ENCODE peak calls at places on chromosomes 5 and 9, in seven cellular contexts. P is GM12891, F is K562, X is HepG2, M is SK-N-SH, L is H1, U is GM12878. J is an unnamed sample.

GRCh38 chr9:128174062-128174461 is 14.0 kb downstream of the BBLN start:
- DNase-seq in P (no peak), F (no peak), X (no peak), M (no peak), L (no peak), U (no peak), J (no peak)

GRCh38 chr9:137241490-137242328 is 622 bp downstream of the TUBB4B start:
- DNase-seq in P (peak), F (peak), X (peak), M (peak), L (no peak), U (no peak), J (peak)

GRCh38 chr9:136020671-136021070 is 59.5 kb upstream of the UBAC1 start:
- DNase-seq in P (no peak), F (no peak), X (no peak), M (no peak), L (peak), U (no peak), J (no peak)

GRCh38 chr5:65620021-65620420 is 4.1 kb downstream of the TRIM23 start:
- DNase-seq in P (no peak), F (no peak), X (no peak), M (no peak), L (no peak), U (no peak), J (no peak)

GRCh38 chr5:113606298-113607134 is 93.0 kb downstream of the YTHDC2 start:
- DNase-seq in P (no peak), F (peak), X (peak), M (peak), L (peak), U (peak), J (peak)

GRCh38 chr9:128712451-128713410 is 10.4 kb downstream of the PKN3 start:
- DNase-seq in P (no peak), F (no peak), X (no peak), M (peak), L (no peak), U (no peak), J (no peak)

GRCh38 chr5:111703662-111704061 is 53.3 kb downstream of the NREP start:
- DNase-seq in P (peak), F (no peak), X (no peak), M (no peak), L (no peak), U (peak), J (peak)

GRCh38 chr5:82713811-82714210 is 363.4 kb downstream of the TMEM167A start:
- DNase-seq in P (no peak), F (no peak), X (no peak), M (no peak), L (no peak), U (no peak), J (no peak)

GRCh38 chr9:138072897-138073296 is 195.3 kb downstream of the CACNA1B start:
- DNase-seq in P (no peak), F (no peak), X (no peak), M (peak), L (peak), U (no peak), J (no peak)

DNA sequence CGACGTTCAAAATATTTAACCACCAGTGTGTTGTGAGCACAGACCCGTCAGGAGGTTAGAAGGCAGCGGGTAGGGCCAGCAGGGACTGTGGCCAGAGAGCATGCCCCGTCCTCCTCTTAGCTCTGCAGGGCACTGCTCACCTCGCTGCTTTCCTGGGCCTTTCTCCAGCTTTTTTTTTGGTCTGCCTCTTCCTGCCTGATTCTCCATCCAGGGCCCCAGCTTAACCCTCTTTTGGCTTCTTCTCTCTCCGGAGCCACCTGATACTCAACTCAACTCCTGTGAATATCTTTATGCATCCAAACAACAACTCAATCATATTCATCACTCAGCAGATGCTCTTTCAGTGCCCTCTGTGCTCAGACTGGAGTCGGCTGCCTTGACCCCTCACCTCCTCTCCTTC is 44.0 kb downstream of the TMOD1 start:
- DNase-seq in P (no peak), F (no peak), X (no peak), M (no peak), L (no peak), U (no peak), J (no peak)
- TF ChIP-seq TAF1 in P (no peak), F (no peak), X (no peak), M (no peak), L (no peak), U (no peak), J (no peak)

GRCh38 chr9:108664309-108665255 is 191.2 kb downstream of the ACTL7B start:
- DNase-seq in P (no peak), F (no peak), X (no peak), M (no peak), L (no peak), U (no peak), J (no peak)

GRCh38 chr9:108668191-108668940 is 187.4 kb downstream of the ACTL7B start:
- DNase-seq in P (no peak), F (no peak), X (no peak), M (no peak), L (no peak), U (no peak), J (no peak)

GRCh38 chr9:108662935-108663334 is 192.9 kb downstream of the ACTL7B start:
- DNase-seq in P (no peak), F (no peak), X (no peak), M (no peak), L (no peak), U (no peak), J (no peak)

GRCh38 chr9:108663381-108663876 is 192.4 kb downstream of the ACTL7B start:
- DNase-seq in P (no peak), F (no peak), X (no peak), M (no peak), L (no peak), U (no peak), J (no peak)

GRCh38 chr9:108665856-108666784 is 189.7 kb downstream of the ACTL7B start:
- DNase-seq in P (no peak), F (no peak), X (peak), M (no peak), L (no peak), U (no peak), J (no peak)
- TF ChIP-seq POLR2AphosphoS5 in P (no peak), F (no peak), X (no peak), M (no peak), L (no peak), U (no peak), J (no peak)

DNA sequence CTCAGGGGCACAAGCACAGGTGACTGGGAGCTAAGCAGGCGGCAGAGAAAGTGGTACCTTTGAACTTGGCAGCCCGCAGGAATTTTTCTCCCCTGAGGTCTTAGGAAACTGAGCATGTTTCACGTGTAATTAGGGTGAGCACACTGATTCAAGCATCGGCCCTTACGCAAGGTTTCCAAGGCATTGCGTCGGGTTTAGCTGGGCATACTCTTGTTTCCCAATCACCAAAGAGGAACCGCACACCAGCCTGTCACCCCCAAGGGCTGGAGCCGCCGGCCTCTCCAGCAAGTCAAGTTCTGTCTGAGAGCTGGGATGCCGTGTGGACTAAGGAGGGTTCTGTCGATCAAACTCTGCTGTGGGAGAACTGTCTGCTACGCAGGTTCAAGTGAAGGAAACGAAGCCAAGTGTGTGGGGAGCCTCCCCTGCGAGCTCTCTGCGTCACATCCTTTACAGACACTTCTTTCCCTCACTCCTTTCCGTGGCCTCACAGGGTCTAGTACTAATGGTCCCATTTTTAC is 53.0 kb downstream of the ERGIC1 start:
- DNase-seq in P (no peak), F (no peak), X (peak), M (no peak), L (no peak), U (no peak), J (no peak)
- TF ChIP-seq TAF1 in P (no peak), F (no peak), X (no peak), M (no peak), L (no peak), U (no peak), J (no peak)

GRCh38 chr5:86572825-86573224 is 44.9 kb upstream of the COX7C start:
- DNase-seq in P (no peak), F (no peak), X (no peak), M (no peak), L (no peak), U (no peak), J (no peak)
- TF ChIP-seq POLR2AphosphoS5 in P (no peak), F (no peak), X (no peak), M (no peak), L (no peak), U (no peak), J (no peak)

DNA sequence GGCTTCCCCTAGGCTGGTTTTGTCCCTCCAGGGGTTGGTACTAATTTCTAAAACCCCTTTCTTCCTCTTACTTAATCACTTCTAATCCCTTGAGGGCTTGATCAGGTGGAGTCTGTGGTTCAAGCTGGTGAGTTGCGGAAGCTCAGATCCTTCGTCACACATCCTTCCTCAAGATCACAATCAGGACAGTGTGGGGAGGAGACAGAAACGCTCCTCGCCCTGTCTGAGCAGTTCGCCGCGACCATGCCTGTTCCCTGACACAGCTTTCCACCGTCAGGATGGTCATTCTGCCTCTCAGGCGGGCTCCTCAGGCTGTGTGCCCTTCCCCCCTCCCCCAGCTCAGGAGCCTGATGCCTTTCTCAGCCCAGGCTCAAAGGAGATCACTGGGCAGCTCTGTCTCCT is 24.3 kb downstream of the CPLX2 start:
- DNase-seq in P (peak), F (peak), X (no peak), M (no peak), L (no peak), U (peak), J (no peak)
- TF ChIP-seq TAF1 in P (no peak), F (no peak), X (no peak), M (no peak), L (no peak), U (no peak), J (no peak)

GRCh38 chr9:22201256-22201655 is 192.2 kb upstream of the CDKN2B start:
- DNase-seq in P (no peak), F (no peak), X (no peak), M (no peak), L (no peak), U (no peak), J (no peak)

GRCh38 chr9:22208846-22209585 is 199.9 kb upstream of the CDKN2B start:
- DNase-seq in P (no peak), F (no peak), X (no peak), M (no peak), L (no peak), U (no peak), J (no peak)

GRCh38 chr9:22203371-22204138 is 194.4 kb upstream of the CDKN2B start:
- DNase-seq in P (no peak), F (no peak), X (no peak), M (no peak), L (no peak), U (no peak), J (no peak)

GRCh38 chr9:22206833-22207232 is 197.7 kb upstream of the CDKN2B start:
- DNase-seq in P (no peak), F (no peak), X (no peak), M (no peak), L (no peak), U (no peak), J (no peak)

GRCh38 chr9:22204240-22204639 is 195.1 kb upstream of the CDKN2B start:
- DNase-seq in P (no peak), F (no peak), X (no peak), M (no peak), L (no peak), U (no peak), J (no peak)
- TF ChIP-seq POLR2AphosphoS5 in P (no peak), F (no peak), X (no peak), M (no peak), L (no peak), U (no peak), J (no peak)

DNA sequence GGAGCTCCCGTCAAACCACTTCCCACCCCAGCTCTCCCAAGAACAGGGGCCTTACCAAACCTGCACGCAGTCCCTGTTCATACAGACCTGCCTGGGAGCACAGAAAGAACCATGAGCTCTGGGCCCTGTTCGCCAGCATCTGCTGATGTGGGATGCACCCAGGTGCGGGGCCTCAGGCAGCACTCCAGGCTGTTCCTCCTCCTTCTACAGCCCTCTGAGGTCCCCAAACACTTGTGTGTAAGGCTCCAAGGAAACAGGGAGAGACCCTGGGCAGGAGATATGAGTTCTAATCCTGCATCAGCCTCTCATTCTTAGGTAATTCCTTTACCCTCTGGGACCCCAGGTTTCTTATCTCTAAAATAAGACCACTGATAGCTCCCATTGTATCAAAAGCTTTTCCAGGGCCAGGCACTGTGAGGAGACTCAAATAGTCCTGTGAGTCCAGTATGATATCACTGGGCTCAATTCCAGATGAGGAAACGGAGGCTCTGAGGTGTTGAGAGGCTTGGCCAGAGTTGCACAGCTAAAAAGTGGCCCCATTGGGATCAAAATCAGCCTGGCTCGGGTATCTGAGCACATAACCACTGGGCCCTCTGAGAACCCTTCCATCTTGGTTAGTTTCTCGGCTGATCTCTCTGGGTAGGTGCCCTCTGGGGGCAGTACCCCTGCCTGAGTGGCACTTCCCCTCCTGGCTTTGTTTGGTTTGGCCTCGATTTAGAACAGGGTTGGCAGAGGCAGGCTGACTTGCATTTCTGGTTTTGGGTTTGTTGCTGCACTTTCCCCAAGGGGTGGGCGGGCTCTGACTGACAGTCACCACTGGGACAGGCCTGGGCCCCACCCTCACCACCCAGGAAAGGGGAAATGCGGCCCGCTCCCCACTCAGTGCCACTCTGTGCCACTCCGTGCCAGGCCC is 116.8 kb downstream of the RGS3 start:
- DNase-seq in P (no peak), F (no peak), X (no peak), M (no peak), L (no peak), U (peak), J (no peak)
- TF ChIP-seq TAF1 in P (no peak), F (no peak), X (no peak), M (no peak), L (no peak), U (no peak), J (no peak)

GRCh38 chr9:131787838-131788237 is 48.0 kb upstream of the RAPGEF1 start:
- DNase-seq in P (no peak), F (no peak), X (no peak), M (no peak), L (no peak), U (no peak), J (no peak)
- TF ChIP-seq POLR2AphosphoS5 in P (no peak), F (no peak), X (no peak), M (no peak), L (no peak), U (no peak), J (no peak)

GRCh38 chr5:150301170-150301505 is 1.6 kb downstream of the ARSI start:
- DNase-seq in P (no peak), F (no peak), X (no peak), M (no peak), L (no peak), U (no peak), J (no peak)
- TF ChIP-seq TAF1 in P (no peak), F (no peak), X (no peak), M (no peak), L (no peak), U (no peak), J (no peak)